ENCODE peak calls at places on chromosomes 12 and 14, in five cellular contexts. Z, F, V, S and L are unnamed samples.
A peak's percentile ranks its signal among the peaks of the same experiment; 100 is the strongest.

GRCh38 chr12:11477110-11477509 is 81.7 kb upstream of the PRB2 start:
- DNase-seq in S (no peak), F (no peak), V (no peak), Z (no peak), L (no peak)

GRCh38 chr14:59352951-59353350 is 112.2 kb downstream of the GPR135 start:
- DNase-seq in Z (no peak), V (no peak), S (no peak), F (no peak), L (no peak)

GRCh38 chr14:61542848-61543790 is 152.2 kb upstream of the HIF1A start:
- DNase-seq in Z (no peak), S (peak; percentile 52), F (no peak), V (no peak), L (no peak)

GRCh38 chr12:26425587-26426260 is 230.4 kb downstream of the SSPN start:
- DNase-seq in S (peak; percentile 40), Z (no peak), V (no peak), F (no peak), L (no peak)

GRCh38 chr14:65268594-65268993 is 143.9 kb upstream of the FUT8 start:
- DNase-seq in V (no peak), Z (no peak), S (no peak), F (no peak), L (no peak)

GRCh38 chr14:74299061-74299545 is 3.6 kb downstream of the ABCD4 start:
- DNase-seq in S (peak; percentile 65), F (no peak), Z (no peak), V (no peak), L (no peak)

GRCh38 chr12:76030378-76031080 is 1.0 kb downstream of the PHLDA1 start:
- DNase-seq in S (peak; percentile 64), F (no peak), V (peak; percentile 46), Z (no peak), L (peak; percentile 34)

GRCh38 chr12:67630373-67631088 is 18.0 kb upstream of the DYRK2 start:
- DNase-seq in V (peak; percentile 58), F (no peak), S (no peak), Z (no peak), L (no peak)

GRCh38 chr14:75259510-75259855 is 19.1 kb upstream of the FOS start:
- DNase-seq in Z (no peak), V (no peak), F (no peak), S (peak; percentile 72), L (no peak)